ENCODE peak calls at places on chromosomes 13 and 19, in six cellular contexts. D is DMS153; L is naive thymus-derived CD8-positive, alpha-beta T cell; O is AG04450; E is HTR-8/SVneo; Y is ureter. A is an unnamed sample.

GRCh38 chr19:32350492-32350891 is 5.1 kb downstream of the ZNF507 start:
- DNase-seq in E (no peak), O (no peak), Y (no peak), D (no peak), L (no peak), A (no peak)

GRCh38 chr13:104376588-104376987 is 1310.4 kb upstream of the SLC10A2 start:
- DNase-seq in E (no peak), O (no peak), Y (no peak), L (no peak), D (no peak), A (no peak)

GRCh38 chr13:37357548-37357947 is 241.0 kb downstream of the POSTN start:
- DNase-seq in D (no peak), L (no peak), Y (no peak), E (no peak), O (no peak), A (no peak)

GRCh38 chr13:92488249-92488845 is 738.3 kb upstream of the GPC6 start:
- DNase-seq in D (no peak), Y (no peak), E (no peak), L (no peak), O (no peak), A (no peak)

GRCh38 chr13:100443278-100443997 is 145.2 kb downstream of the GGACT start:
- DNase-seq in E (no peak), O (no peak), L (no peak), Y (no peak), D (no peak), A (no peak)

GRCh38 chr13:43329702-43330101 is 306.3 kb downstream of the DNAJC15 start:
- DNase-seq in Y (no peak), L (no peak), O (no peak), D (no peak), E (no peak), A (no peak)

GRCh38 chr13:66071018-66071417 is 1159.1 kb downstream of the PCDH9 start:
- DNase-seq in E (no peak), Y (no peak), O (no peak), D (no peak), L (no peak), A (no peak)

GRCh38 chr13:23380534-23380933 is 53.0 kb downstream of the SACS start:
- DNase-seq in L (no peak), D (no peak), O (no peak), Y (no peak), E (no peak), A (no peak)

GRCh38 chr13:108920137-108920536 is 290.7 kb downstream of the MYO16 start:
- DNase-seq in Y (no peak), L (no peak), O (no peak), D (no peak), E (no peak), A (no peak)

GRCh38 chr13:37106642-37107041 is 1.2 kb upstream of the CSNK1A1L start:
- DNase-seq in L (no peak), E (no peak), D (no peak), O (no peak), Y (no peak), A (no peak)

GRCh38 chr13:108213946-108214345 is 1.4 kb downstream of the LIG4 start:
- DNase-seq in E (no peak), L (no peak), Y (no peak), O (no peak), D (peak; percentile 31), A (no peak)

GRCh38 chr19:4108767-4109625 is 14.9 kb downstream of the MAP2K2 start:
- DNase-seq in O (no peak), D (no peak), L (peak; percentile 75), E (no peak), Y (no peak), A (peak; percentile 82)

GRCh38 chr19:14450168-14450874 is 17.2 kb downstream of the PKN1 start:
- DNase-seq in Y (no peak), E (no peak), L (peak; percentile 57), O (no peak), D (no peak), A (peak; percentile 49)

GRCh38 chr13:65677906-65678305 is 1552.2 kb downstream of the PCDH9 start:
- DNase-seq in L (no peak), D (no peak), Y (no peak), O (no peak), E (no peak), A (no peak)

GRCh38 chr13:96450635-96451034 is 360.7 kb downstream of the HS6ST3 start:
- DNase-seq in Y (no peak), O (no peak), E (no peak), L (no peak), D (no peak), A (no peak)

GRCh38 chr13:110798595-110798994 is 85.1 kb downstream of the ING1 start:
- DNase-seq in E (no peak), Y (no peak), L (no peak), O (no peak), D (no peak), A (no peak)

GRCh38 chr13:110499621-110500281 is 61.8 kb downstream of the RAB20 start:
- DNase-seq in Y (no peak), O (no peak), D (peak; percentile 95), E (no peak), L (no peak), A (no peak)

GRCh38 chr19:48967346-48968178 is 2.5 kb downstream of the FTL start:
- DNase-seq in L (no peak), Y (peak; percentile 55), E (no peak), O (no peak), D (no peak), A (no peak)

GRCh38 chr13:59946924-59947323 is 216.8 kb downstream of the DIAPH3 start:
- DNase-seq in O (no peak), L (no peak), Y (no peak), E (no peak), D (no peak), A (no peak)

GRCh38 chr13:100532090-100532766 is 56.4 kb downstream of the GGACT start:
- DNase-seq in E (no peak), D (no peak), L (no peak), Y (no peak), O (no peak), A (no peak)

GRCh38 chr19:764301-764700 is 13.4 kb downstream of the MISP start:
- DNase-seq in O (no peak), L (no peak), E (no peak), D (no peak), Y (no peak), A (no peak)

GRCh38 chr13:30196025-30196424 is 111.3 kb downstream of the KATNAL1 start:
- DNase-seq in L (no peak), E (peak; percentile 2), D (peak; percentile 37), Y (no peak), O (no peak), A (no peak)

GRCh38 chr13:105165449-105166125 is 1369.9 kb downstream of the EFNB2 start:
- DNase-seq in E (no peak), Y (no peak), L (no peak), O (no peak), D (peak; percentile 21), A (no peak)

GRCh38 chr19:6773323-6773931 is 919 bp downstream of the VAV1 start:
- DNase-seq in O (no peak), L (peak; percentile 55), D (no peak), Y (no peak), E (no peak), A (no peak)

GRCh38 chr13:40345654-40346372 is 320.6 kb downstream of the FOXO1 start:
- DNase-seq in E (no peak), D (no peak), L (no peak), Y (no peak), O (no peak), A (no peak)

GRCh38 chr13:51137250-51137649 is 26.2 kb upstream of the C13orf42 start:
- DNase-seq in E (no peak), L (no peak), Y (no peak), O (no peak), D (no peak), A (no peak)

GRCh38 chr13:41658057-41658642 is 200.8 kb downstream of the RGCC start:
- DNase-seq in L (no peak), E (no peak), Y (no peak), D (no peak), O (peak; percentile 74), A (no peak)

GRCh38 chr19:50870417-50871089 is 2.7 kb upstream of the KLK2 start:
- DNase-seq in D (no peak), E (no peak), Y (no peak), L (no peak), O (no peak), A (no peak)

GRCh38 chr19:17711851-17712250 is 7.4 kb upstream of the MAP1S start:
- DNase-seq in E (no peak), O (no peak), Y (no peak), D (no peak), L (no peak), A (no peak)

GRCh38 chr13:45063261-45063870 is 56.9 kb upstream of the GTF2F2 start:
- DNase-seq in Y (no peak), L (no peak), D (no peak), O (no peak), E (no peak), A (no peak)

GRCh38 chr13:112954488-112955270 is 14.3 kb upstream of the MCF2L start:
- DNase-seq in E (no peak), D (no peak), O (no peak), L (no peak), Y (no peak), A (no peak)

GRCh38 chr13:80338781-80339577 is 1.9 kb downstream of the SPRY2 start:
- DNase-seq in Y (peak; percentile 74), D (peak; percentile 31), L (no peak), O (peak; percentile 56), E (peak; percentile 42), A (peak; percentile 4)

GRCh38 chr19:1469936-1470863 is 8.8 kb downstream of the C19orf25 start:
- DNase-seq in L (peak; percentile 63), Y (no peak), O (no peak), D (peak; percentile 33), E (peak; percentile 63), A (peak; percentile 55)